ENCODE peak calls at places on chromosomes 5 and 9, in five cellular contexts. A, B, C, R and Q are unnamed samples.

GRCh38 chr9:137986268-137987099 is 108.9 kb downstream of the CACNA1B start:
- DNase-seq in R (no peak), B (no peak), A (no peak), C (no peak), Q (no peak)

GRCh38 chr9:116262421-116262820 is 108.8 kb downstream of the PAPPA start:
- DNase-seq in A (no peak), R (no peak), B (no peak), C (no peak), Q (no peak)

GRCh38 chr9:37187713-37188439 is 67.5 kb downstream of the ZCCHC7 start:
- DNase-seq in B (no peak), C (no peak), A (no peak), R (no peak), Q (peak; percentile 75)

GRCh38 chr5:18375637-18376036 is 741.4 kb downstream of the TAF11L14 start:
- DNase-seq in B (no peak), C (no peak), A (no peak), R (no peak), Q (no peak)

GRCh38 chr5:73692166-73692640 is 66.2 kb downstream of the ARHGEF28 start:
- DNase-seq in A (no peak), B (no peak), R (no peak), C (no peak), Q (no peak)

GRCh38 chr5:154467655-154468354 is 10.2 kb downstream of the HAND1 start:
- DNase-seq in B (peak; percentile 31), C (no peak), R (peak; percentile 86), A (peak; percentile 47), Q (peak; percentile 42)

GRCh38 chr5:95959051-95959963 is 2.3 kb downstream of the ELL2 start:
- DNase-seq in A (no peak), C (no peak), R (no peak), B (peak; percentile 73), Q (no peak)

GRCh38 chr5:180333661-180334060 is 19.5 kb downstream of the GFPT2 start:
- DNase-seq in B (no peak), A (peak; percentile 41), R (no peak), C (no peak), Q (no peak)

GRCh38 chr5:167413503-167413902 is 877.9 kb upstream of the WWC1 start:
- DNase-seq in C (no peak), A (no peak), R (no peak), B (no peak), Q (no peak)

GRCh38 chr5:94691947-94692346 is 73.5 kb downstream of the SLF1 start:
- DNase-seq in R (no peak), A (no peak), C (no peak), B (peak; percentile 3), Q (no peak)

GRCh38 chr9:23769307-23769935 is 56.6 kb downstream of the ELAVL2 start:
- DNase-seq in R (no peak), A (no peak), B (no peak), C (no peak), Q (no peak)

GRCh38 chr9:77422969-77423368 is 225.2 kb downstream of the GNA14 start:
- DNase-seq in R (no peak), C (no peak), A (no peak), B (no peak), Q (no peak)

GRCh38 chr5:172806897-172807672 is 27.0 kb upstream of the ERGIC1 start:
- DNase-seq in A (peak; percentile 76), C (peak; percentile 49), B (peak; percentile 80), R (peak; percentile 88), Q (peak; percentile 81)

GRCh38 chr5:118146824-118147223 is 841.5 kb downstream of the DTWD2 start:
- DNase-seq in C (no peak), B (no peak), R (no peak), A (no peak), Q (no peak)

GRCh38 chr5:102341918-102342317 is 45.8 kb upstream of the SLCO4C1 start:
- DNase-seq in C (no peak), R (no peak), B (no peak), A (no peak), Q (no peak)

GRCh38 chr5:158522001-158522400 is 577.7 kb downstream of the EBF1 start:
- DNase-seq in A (no peak), R (no peak), B (no peak), C (no peak), Q (no peak)

GRCh38 chr9:109742759-109743388 is 37.1 kb upstream of the PALM2AKAP2 start:
- DNase-seq in B (no peak), R (no peak), A (no peak), C (no peak), Q (no peak)

GRCh38 chr5:19261879-19262278 is 726.1 kb downstream of the CDH18 start:
- DNase-seq in B (no peak), C (no peak), R (no peak), A (no peak), Q (no peak)

GRCh38 chr9:32741706-32742105 is 41.6 kb upstream of the TMEM215 start:
- DNase-seq in R (no peak), C (no peak), A (no peak), B (peak; percentile 54), Q (no peak)

GRCh38 chr9:98795295-98795955 is 930 bp downstream of the ANKS6 start:
- DNase-seq in C (no peak), B (no peak), R (no peak), A (no peak), Q (no peak)

GRCh38 chr5:87949665-87950640 is 318.7 kb downstream of the TMEM161B start:
- DNase-seq in R (no peak), A (no peak), C (no peak), B (no peak), Q (no peak)

GRCh38 chr9:98135558-98135934 is 16.5 kb upstream of the TRIM14 start:
- DNase-seq in R (no peak), B (no peak), A (no peak), C (no peak), Q (no peak)

GRCh38 chr5:117434266-117434665 is 859.6 kb upstream of the SEMA6A start:
- DNase-seq in R (no peak), B (no peak), C (no peak), A (no peak), Q (no peak)

GRCh38 chr9:68947842-68948569 is 65.9 kb downstream of the PRKACG start:
- DNase-seq in A (no peak), C (no peak), B (no peak), R (no peak), Q (no peak)

GRCh38 chr5:35229076-35230042 is 928 bp downstream of the PRLR start:
- DNase-seq in B (peak; percentile 58), R (no peak), C (peak; percentile 74), A (no peak), Q (no peak)

GRCh38 chr5:119318256-119318914 is 37.4 kb upstream of the TNFAIP8 start:
- DNase-seq in C (no peak), R (no peak), B (peak; percentile 64), A (no peak), Q (no peak)

GRCh38 chr5:168592014-168592368 is 12.8 kb upstream of the PANK3 start:
- DNase-seq in A (no peak), C (no peak), B (peak; percentile 98), R (no peak), Q (no peak)

GRCh38 chr5:17167171-17167891 is 50.1 kb upstream of the BASP1 start:
- DNase-seq in A (no peak), B (no peak), C (no peak), R (no peak), Q (no peak)

GRCh38 chr5:87924451-87924850 is 344.2 kb downstream of the TMEM161B start:
- DNase-seq in C (no peak), R (no peak), B (peak; percentile 11), A (no peak), Q (no peak)

GRCh38 chr5:100828756-100829342 is 74.2 kb downstream of the ST8SIA4 start:
- DNase-seq in C (no peak), R (no peak), A (no peak), B (no peak), Q (no peak)

GRCh38 chr9:111957856-111958631 is 61.4 kb downstream of the UGCG start:
- DNase-seq in B (no peak), A (no peak), R (no peak), C (no peak), Q (no peak)

GRCh38 chr9:121510766-121511555 is 11.3 kb upstream of the GGTA1 start:
- DNase-seq in A (no peak), C (no peak), R (no peak), B (no peak), Q (no peak)

GRCh38 chr9:123655681-123656423 is 274.1 kb downstream of the DENND1A start:
- DNase-seq in R (peak; percentile 24), C (no peak), A (no peak), B (no peak), Q (no peak)
- TF ChIP-seq CEBPB in R (no peak), C (no peak), A (no peak), B (no peak), Q (no peak)

GRCh38 chr5:142826093-142826492 is 55.9 kb downstream of the ARHGAP26 start:
- DNase-seq in A (no peak), R (no peak), C (no peak), B (no peak), Q (no peak)

GRCh38 chr5:142826741-142827492 is 56.7 kb downstream of the ARHGAP26 start:
- DNase-seq in C (no peak), R (no peak), A (peak; percentile 87), B (no peak), Q (no peak)

GRCh38 chr5:142829821-142830220 is 59.6 kb downstream of the ARHGAP26 start:
- DNase-seq in B (no peak), C (no peak), A (no peak), R (no peak), Q (no peak)

GRCh38 chr5:142828797-142829535 is 58.8 kb downstream of the ARHGAP26 start:
- DNase-seq in B (no peak), A (no peak), C (no peak), R (no peak), Q (no peak)

DNA sequence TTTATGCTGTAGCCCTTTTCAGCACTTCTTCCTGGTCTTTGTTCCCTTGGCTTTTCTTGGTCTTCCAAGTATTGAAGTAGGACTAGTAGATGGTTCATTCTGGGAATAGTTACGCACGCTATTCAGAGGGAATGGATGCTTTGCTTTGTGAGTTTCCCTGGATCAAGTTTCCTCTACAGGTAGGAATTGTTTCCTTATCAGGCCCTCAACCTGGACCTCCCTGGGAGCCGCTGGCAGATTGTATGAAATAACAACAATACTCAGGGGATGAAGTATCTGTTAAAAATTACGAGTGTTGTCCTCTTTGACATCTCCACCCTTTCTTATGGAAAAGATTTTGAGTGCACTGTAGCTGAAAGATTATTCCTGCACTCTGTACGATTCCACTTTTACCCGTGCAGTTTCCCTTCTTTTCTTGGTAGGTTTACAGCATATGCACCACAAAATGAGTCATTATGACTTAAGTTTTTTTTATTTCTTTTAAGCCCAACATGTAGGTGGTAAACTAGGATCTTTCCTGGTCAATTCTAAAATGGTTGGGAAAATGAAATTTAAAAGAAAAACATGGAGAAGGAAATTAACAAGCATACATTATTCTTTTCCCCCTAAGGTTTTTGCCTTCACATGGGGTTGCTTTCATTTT is 57.9 kb downstream of the ARHGAP26 start:
- DNase-seq in A (no peak), C (no peak), R (no peak), B (no peak), Q (no peak)
- TF ChIP-seq SP1 in A (no peak), C (no peak), R (no peak), B (no peak), Q (no peak)

GRCh38 chr5:11062379-11062778 is 301.3 kb upstream of the DAP start:
- DNase-seq in C (no peak), A (no peak), B (no peak), R (no peak), Q (no peak)
- TF ChIP-seq CEBPB in C (no peak), A (no peak), B (no peak), R (no peak), Q (no peak)

GRCh38 chr9:72680593-72681317 is 159.3 kb downstream of the TMC1 start:
- DNase-seq in B (no peak), C (peak; percentile 74), R (no peak), A (no peak), Q (no peak)

GRCh38 chr9:72675586-72675985 is 154.2 kb downstream of the TMC1 start:
- DNase-seq in R (no peak), A (no peak), C (no peak), B (no peak), Q (no peak)

GRCh38 chr9:72674961-72675360 is 153.6 kb downstream of the TMC1 start:
- DNase-seq in A (no peak), C (no peak), B (no peak), R (no peak), Q (no peak)
- TF ChIP-seq SP1 in A (no peak), C (no peak), B (no peak), R (no peak), Q (no peak)